ENCODE peak calls at places on chromosomes 11 and 22, in six cellular contexts. B, Z, I, Q, D and Y are unnamed samples.

GRCh38 chr11:118690553-118691304 is 11.3 kb upstream of the TREH start:
- DNase-seq in B (no peak), D (no peak), Q (no peak), Z (no peak), I (no peak), Y (no peak)

GRCh38 chr11:46003647-46004046 is 81.2 kb downstream of the LARGE2 start:
- DNase-seq in B (no peak), Z (no peak), Q (no peak), I (no peak), D (no peak), Y (no peak)

GRCh38 chr11:17760102-17761029 is 25.8 kb downstream of the KCNC1 start:
- DNase-seq in B (peak; percentile 78), D (no peak), I (peak; percentile 94), Z (no peak), Q (peak; percentile 68), Y (peak; percentile 57)

GRCh38 chr11:46281374-46281831 is 3.9 kb downstream of the CREB3L1 start:
- DNase-seq in Q (no peak), Z (no peak), I (peak; percentile 67), B (no peak), D (no peak), Y (no peak)

GRCh38 chr11:62456630-62457029 is 37.8 kb downstream of the SCGB1A1 start:
- DNase-seq in B (no peak), I (peak; percentile 68), Q (no peak), D (no peak), Z (no peak), Y (no peak)

GRCh38 chr11:2804701-2805387 is 80.7 kb downstream of the CDKN1C start:
- DNase-seq in Z (peak; percentile 45), D (no peak), I (peak; percentile 56), Q (no peak), B (no peak), Y (peak; percentile 7)

GRCh38 chr11:113690619-113691569 is 15.2 kb downstream of the TMPRSS5 start:
- DNase-seq in Q (peak; percentile 44), Z (no peak), I (peak; percentile 93), D (no peak), B (no peak), Y (no peak)

GRCh38 chr11:68538025-68538424 is 77.5 kb downstream of the PPP6R3 start:
- DNase-seq in D (no peak), I (no peak), Z (no peak), Q (no peak), B (no peak), Y (no peak)

GRCh38 chr11:4455439-4455838 is 6.3 kb downstream of the OR52K2 start:
- DNase-seq in D (no peak), B (no peak), Q (no peak), Z (no peak), I (no peak), Y (no peak)

GRCh38 chr11:93017821-93018690 is 48.6 kb downstream of the MTNR1B start:
- DNase-seq in Q (no peak), Z (no peak), D (no peak), I (no peak), B (no peak), Y (no peak)

GRCh38 chr22:40668611-40669390 is 10.5 kb upstream of the MCHR1 start:
- DNase-seq in I (no peak), D (no peak), Z (no peak), Q (no peak), B (no peak), Y (no peak)

GRCh38 chr11:114149689-114150407 is 90.3 kb downstream of the ZBTB16 start:
- DNase-seq in I (no peak), B (no peak), D (no peak), Q (no peak), Z (no peak), Y (no peak)

GRCh38 chr11:125372088-125372487 is 124.0 kb downstream of the FEZ1 start:
- DNase-seq in Q (no peak), B (no peak), I (peak; percentile 63), Z (no peak), D (no peak), Y (no peak)

GRCh38 chr22:48248901-48249455 is 1486.5 kb downstream of the TBC1D22A start:
- DNase-seq in Z (no peak), I (no peak), B (no peak), Q (no peak), D (no peak), Y (no peak)

GRCh38 chr11:65538232-65538914 is 13.5 kb downstream of the SCYL1 start:
- DNase-seq in D (no peak), I (peak; percentile 72), B (no peak), Q (no peak), Z (no peak), Y (no peak)

GRCh38 chr11:73521621-73522020 is 76.3 kb downstream of the FAM168A start:
- DNase-seq in Q (peak; percentile 6), I (no peak), D (no peak), Z (no peak), B (no peak), Y (no peak)

GRCh38 chr11:8222820-8223512 is 40.7 kb downstream of the LMO1 start:
- DNase-seq in I (peak; percentile 65), D (no peak), B (no peak), Z (peak; percentile 23), Q (no peak), Y (no peak)

GRCh38 chr11:73047773-73048371 is 94.2 kb downstream of the FCHSD2 start:
- DNase-seq in Q (no peak), Z (no peak), D (no peak), B (no peak), I (no peak), Y (no peak)

GRCh38 chr11:119367661-119368120 is 13.8 kb downstream of the USP2 start:
- DNase-seq in B (no peak), Q (no peak), D (no peak), Z (peak; percentile 45), I (no peak), Y (no peak)

GRCh38 chr11:86896486-86896885 is 58.7 kb downstream of the FZD4 start:
- DNase-seq in Q (no peak), D (no peak), Z (no peak), B (no peak), I (no peak), Y (no peak)